ENCODE peak calls at places on chromosomes 4 and X, in seven cellular contexts. One of them, this sample, is unnamed.

GRCh38 chr4:25446611-25447010 is 69.5 kb downstream of the ANAPC4 start:
- DNase-seq in BJ: no peak
- DNase-seq in neuronal stem cell: no peak
- DNase-seq in breast epithelium: no peak
- DNase-seq in IMR-90: no peak
- DNase-seq in K562: no peak
- DNase-seq in mammary epithelial cell: no peak
- DNase-seq in this sample: no peak

GRCh38 chr4:97987019-97987648 is 156.1 kb downstream of the STPG2 start:
- DNase-seq in BJ: no peak
- DNase-seq in neuronal stem cell: no peak
- DNase-seq in breast epithelium: no peak
- DNase-seq in IMR-90: no peak
- DNase-seq in K562: no peak
- DNase-seq in mammary epithelial cell: peak; percentile 26
- DNase-seq in this sample: no peak

GRCh38 chr4:40070387-40070786 is 13.7 kb downstream of the N4BP2 start:
- DNase-seq in BJ: no peak
- DNase-seq in neuronal stem cell: no peak
- DNase-seq in breast epithelium: no peak
- DNase-seq in IMR-90: no peak
- DNase-seq in K562: no peak
- DNase-seq in mammary epithelial cell: no peak
- DNase-seq in this sample: no peak

GRCh38 chr4:186104114-186104894 is at the start of gene FAM149A:
- DNase-seq in BJ: no peak
- DNase-seq in neuronal stem cell: no peak
- DNase-seq in breast epithelium: no peak
- DNase-seq in IMR-90: no peak
- DNase-seq in K562: no peak
- DNase-seq in mammary epithelial cell: peak; percentile 3
- DNase-seq in this sample: peak; percentile 34

GRCh38 chr4:26520728-26521442 is 30.6 kb upstream of the CCKAR start:
- DNase-seq in BJ: no peak
- DNase-seq in neuronal stem cell: no peak
- DNase-seq in breast epithelium: no peak
- DNase-seq in IMR-90: peak; percentile 38
- DNase-seq in K562: no peak
- DNase-seq in mammary epithelial cell: peak; percentile 51
- DNase-seq in this sample: no peak

GRCh38 chr4:98662619-98663225 is 4.3 kb upstream of the TSPAN5 start:
- DNase-seq in BJ: no peak
- DNase-seq in neuronal stem cell: no peak
- DNase-seq in breast epithelium: no peak
- DNase-seq in IMR-90: peak; percentile 9
- DNase-seq in K562: no peak
- DNase-seq in mammary epithelial cell: no peak
- DNase-seq in this sample: peak; percentile 80

GRCh38 chrX:36787787-36788186 is 220.4 kb upstream of the FAM47C start:
- DNase-seq in BJ: no peak
- DNase-seq in neuronal stem cell: no peak
- DNase-seq in breast epithelium: no peak
- DNase-seq in IMR-90: no peak
- DNase-seq in K562: no peak
- DNase-seq in mammary epithelial cell: no peak
- DNase-seq in this sample: no peak

GRCh38 chrX:19660604-19661003 is 145.3 kb upstream of the MAP3K15 start:
- DNase-seq in BJ: no peak
- DNase-seq in neuronal stem cell: no peak
- DNase-seq in breast epithelium: no peak
- DNase-seq in IMR-90: no peak
- DNase-seq in K562: no peak
- DNase-seq in mammary epithelial cell: no peak
- DNase-seq in this sample: no peak

GRCh38 chr4:100826067-100826466 is 308.2 kb upstream of the EMCN start:
- DNase-seq in BJ: no peak
- DNase-seq in neuronal stem cell: no peak
- DNase-seq in breast epithelium: no peak
- DNase-seq in IMR-90: no peak
- DNase-seq in K562: no peak
- DNase-seq in mammary epithelial cell: no peak
- DNase-seq in this sample: no peak

GRCh38 chr4:123024710-123025109 is 102.3 kb upstream of the NUDT6 start:
- DNase-seq in BJ: no peak
- DNase-seq in neuronal stem cell: no peak
- DNase-seq in breast epithelium: no peak
- DNase-seq in IMR-90: no peak
- DNase-seq in K562: no peak
- DNase-seq in mammary epithelial cell: no peak
- DNase-seq in this sample: no peak

GRCh38 chr4:8451440-8452182 is 11.0 kb downstream of the TRMT44 start:
- DNase-seq in BJ: no peak
- DNase-seq in neuronal stem cell: no peak
- DNase-seq in breast epithelium: peak; percentile 65
- DNase-seq in IMR-90: no peak
- DNase-seq in K562: peak; percentile 61
- DNase-seq in mammary epithelial cell: peak; percentile 75
- DNase-seq in this sample: peak; percentile 80

GRCh38 chr4:47686294-47686872 is 151.5 kb downstream of the CORIN start:
- DNase-seq in BJ: no peak
- DNase-seq in neuronal stem cell: peak; percentile 51
- DNase-seq in breast epithelium: peak; percentile 20
- DNase-seq in IMR-90: peak; percentile 38
- DNase-seq in K562: peak; percentile 61
- DNase-seq in mammary epithelial cell: peak; percentile 28
- DNase-seq in this sample: peak; percentile 41

GRCh38 chr4:147765121-147765521 is 33.2 kb downstream of the ARHGAP10 start:
- DNase-seq in BJ: no peak
- DNase-seq in neuronal stem cell: no peak
- DNase-seq in breast epithelium: no peak
- DNase-seq in IMR-90: no peak
- DNase-seq in K562: no peak
- DNase-seq in mammary epithelial cell: peak; percentile 30
- DNase-seq in this sample: no peak

GRCh38 chrX:77922768-77923167 is 12.3 kb downstream of the ATP7A start:
- DNase-seq in BJ: no peak
- DNase-seq in neuronal stem cell: no peak
- DNase-seq in breast epithelium: no peak
- DNase-seq in IMR-90: no peak
- DNase-seq in K562: no peak
- DNase-seq in mammary epithelial cell: no peak
- DNase-seq in this sample: no peak

GRCh38 chrX:71214604-71215334 is 8.3 kb upstream of the GJB1 start:
- DNase-seq in BJ: no peak
- DNase-seq in neuronal stem cell: no peak
- DNase-seq in breast epithelium: no peak
- DNase-seq in IMR-90: no peak
- DNase-seq in K562: no peak
- DNase-seq in mammary epithelial cell: no peak
- DNase-seq in this sample: no peak

GRCh38 chr4:142358656-142359055 is 487.4 kb downstream of the INPP4B start:
- DNase-seq in BJ: no peak
- DNase-seq in neuronal stem cell: no peak
- DNase-seq in breast epithelium: no peak
- DNase-seq in IMR-90: no peak
- DNase-seq in K562: no peak
- DNase-seq in mammary epithelial cell: no peak
- DNase-seq in this sample: no peak

GRCh38 chrX:108313662-108314061 is 124.6 kb downstream of the COL4A6 start:
- DNase-seq in BJ: no peak
- DNase-seq in neuronal stem cell: no peak
- DNase-seq in breast epithelium: no peak
- DNase-seq in IMR-90: peak; percentile 60
- DNase-seq in K562: no peak
- DNase-seq in mammary epithelial cell: peak; percentile 64
- DNase-seq in this sample: no peak

GRCh38 chr4:168521736-168522135 is 24.9 kb downstream of the PALLD start:
- DNase-seq in BJ: no peak
- DNase-seq in neuronal stem cell: no peak
- DNase-seq in breast epithelium: no peak
- DNase-seq in IMR-90: no peak
- DNase-seq in K562: no peak
- DNase-seq in mammary epithelial cell: no peak
- DNase-seq in this sample: no peak

GRCh38 chrX:81259714-81260395 is 58.0 kb downstream of the SH3BGRL start:
- DNase-seq in BJ: no peak
- DNase-seq in neuronal stem cell: no peak
- DNase-seq in breast epithelium: no peak
- DNase-seq in IMR-90: peak; percentile 20
- DNase-seq in K562: no peak
- DNase-seq in mammary epithelial cell: peak; percentile 37
- DNase-seq in this sample: no peak

GRCh38 chrX:10450229-10450958 is 170.0 kb downstream of the MID1 start:
- DNase-seq in BJ: peak; percentile 77
- DNase-seq in neuronal stem cell: no peak
- DNase-seq in breast epithelium: no peak
- DNase-seq in IMR-90: peak; percentile 82
- DNase-seq in K562: no peak
- DNase-seq in mammary epithelial cell: peak; percentile 66
- DNase-seq in this sample: peak; percentile 65

GRCh38 chr4:168769416-168769815 is 240.6 kb downstream of the CBR4 start:
- DNase-seq in BJ: no peak
- DNase-seq in neuronal stem cell: no peak
- DNase-seq in breast epithelium: no peak
- DNase-seq in IMR-90: peak; percentile 80
- DNase-seq in K562: no peak
- DNase-seq in mammary epithelial cell: peak; percentile 43
- DNase-seq in this sample: no peak

GRCh38 chr4:11426716-11427115 is 2.0 kb downstream of the HS3ST1 start:
- DNase-seq in BJ: no peak
- DNase-seq in neuronal stem cell: peak; percentile 17
- DNase-seq in breast epithelium: no peak
- DNase-seq in IMR-90: no peak
- DNase-seq in K562: no peak
- DNase-seq in mammary epithelial cell: peak; percentile 23
- DNase-seq in this sample: no peak
- H3K4me3 ChIP-seq in BJ: no peak overlapping the region
- H3K4me3 ChIP-seq in neuronal stem cell: no peak overlapping the region
- H3K4me3 ChIP-seq in breast epithelium: peak overlapping the region; percentile 76
- H3K4me3 ChIP-seq in IMR-90: no peak overlapping the region
- H3K4me3 ChIP-seq in K562: no peak overlapping the region
- H3K4me3 ChIP-seq in mammary epithelial cell: peak overlapping the region; percentile 83
- H3K4me3 ChIP-seq in this sample: peak overlapping the region; percentile 89

DNA sequence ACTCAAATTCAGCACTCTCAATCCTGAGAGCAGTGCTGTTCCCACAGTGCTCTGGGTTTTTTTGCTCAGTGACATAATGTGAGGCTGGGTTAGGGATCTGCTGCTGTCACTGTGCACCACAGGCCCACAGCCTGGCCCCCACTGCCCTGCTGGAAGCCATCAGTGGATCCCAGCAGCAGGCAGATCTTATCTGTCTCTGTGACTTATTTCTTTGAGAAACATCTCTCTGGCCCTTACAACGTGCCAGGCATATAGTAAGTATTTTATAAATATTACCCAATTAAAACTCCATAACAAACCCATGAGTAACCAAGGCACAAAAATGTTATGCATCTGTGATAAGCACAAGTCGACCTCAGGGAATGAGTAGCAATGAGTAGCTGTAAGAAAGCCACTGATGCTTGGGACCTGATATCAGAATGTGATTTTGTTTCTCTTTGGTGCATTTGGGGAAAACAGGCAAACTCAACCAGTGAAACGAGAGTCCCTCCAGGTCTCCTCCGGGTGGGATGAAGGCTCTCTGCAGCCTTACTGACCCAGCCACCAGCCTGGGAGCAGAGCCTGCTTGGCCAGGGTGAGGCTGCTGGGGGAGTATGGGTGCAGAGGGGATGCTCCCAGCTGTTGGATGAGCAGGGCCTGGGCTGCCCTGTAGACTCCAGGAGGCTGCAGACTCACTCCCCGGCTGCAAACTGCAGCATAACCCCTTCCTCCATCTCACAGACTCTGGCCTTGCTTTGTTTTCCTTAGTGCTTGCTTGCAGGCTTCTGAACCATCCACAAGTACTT is 172.7 kb upstream of the LNX1 start:
- DNase-seq in BJ: peak; percentile 75
- DNase-seq in neuronal stem cell: no peak
- DNase-seq in breast epithelium: no peak
- DNase-seq in IMR-90: peak; percentile 89
- DNase-seq in K562: no peak
- DNase-seq in mammary epithelial cell: peak; percentile 19
- DNase-seq in this sample: peak; percentile 48
- H3K36me3 ChIP-seq in BJ: no peaks in the 10 kb centered on the region
- H3K36me3 ChIP-seq in neuronal stem cell: no peaks in the 10 kb centered on the region
- H3K36me3 ChIP-seq in breast epithelium: no peaks in the 10 kb centered on the region
- H3K36me3 ChIP-seq in IMR-90: no peaks in the 10 kb centered on the region
- H3K36me3 ChIP-seq in K562: no peaks in the 10 kb centered on the region
- H3K36me3 ChIP-seq in mammary epithelial cell: no peaks in the 10 kb centered on the region
- H3K36me3 ChIP-seq in this sample: no peaks in the 10 kb centered on the region

GRCh38 chr4:3388461-3389185 is 53.1 kb upstream of the HGFAC start:
- DNase-seq in BJ: peak; percentile 68
- DNase-seq in neuronal stem cell: no peak
- DNase-seq in breast epithelium: no peak
- DNase-seq in IMR-90: peak; percentile 73
- DNase-seq in K562: no peak
- DNase-seq in mammary epithelial cell: peak; percentile 84
- DNase-seq in this sample: no peak

GRCh38 chr4:3386486-3386885 is 55.3 kb upstream of the HGFAC start:
- DNase-seq in BJ: no peak
- DNase-seq in neuronal stem cell: no peak
- DNase-seq in breast epithelium: peak; percentile 54
- DNase-seq in IMR-90: no peak
- DNase-seq in K562: no peak
- DNase-seq in mammary epithelial cell: peak; percentile 75
- DNase-seq in this sample: no peak

GRCh38 chr4:3389186-3389878 is 52.4 kb upstream of the HGFAC start:
- DNase-seq in BJ: no peak
- DNase-seq in neuronal stem cell: no peak
- DNase-seq in breast epithelium: no peak
- DNase-seq in IMR-90: no peak
- DNase-seq in K562: no peak
- DNase-seq in mammary epithelial cell: no peak
- DNase-seq in this sample: no peak

GRCh38 chr4:3387154-3387942 is 54.4 kb upstream of the HGFAC start:
- DNase-seq in BJ: no peak
- DNase-seq in neuronal stem cell: no peak
- DNase-seq in breast epithelium: no peak
- DNase-seq in IMR-90: no peak
- DNase-seq in K562: no peak
- DNase-seq in mammary epithelial cell: peak; percentile 36
- DNase-seq in this sample: no peak

GRCh38 chr4:3387943-3388348 is 53.8 kb upstream of the HGFAC start:
- DNase-seq in BJ: no peak
- DNase-seq in neuronal stem cell: no peak
- DNase-seq in breast epithelium: peak; percentile 68
- DNase-seq in IMR-90: peak; percentile 23
- DNase-seq in K562: no peak
- DNase-seq in mammary epithelial cell: peak; percentile 88
- DNase-seq in this sample: peak; percentile 26
- H3K4me3 ChIP-seq in BJ: peak overlapping the region; percentile 27
- H3K4me3 ChIP-seq in neuronal stem cell: no peak overlapping the region
- H3K4me3 ChIP-seq in breast epithelium: peak overlapping the region; percentile 35
- H3K4me3 ChIP-seq in IMR-90: peak overlapping the region; percentile 8
- H3K4me3 ChIP-seq in K562: no peak overlapping the region
- H3K4me3 ChIP-seq in mammary epithelial cell: peak overlapping the region; percentile 73
- H3K4me3 ChIP-seq in this sample: no peak overlapping the region

DNA sequence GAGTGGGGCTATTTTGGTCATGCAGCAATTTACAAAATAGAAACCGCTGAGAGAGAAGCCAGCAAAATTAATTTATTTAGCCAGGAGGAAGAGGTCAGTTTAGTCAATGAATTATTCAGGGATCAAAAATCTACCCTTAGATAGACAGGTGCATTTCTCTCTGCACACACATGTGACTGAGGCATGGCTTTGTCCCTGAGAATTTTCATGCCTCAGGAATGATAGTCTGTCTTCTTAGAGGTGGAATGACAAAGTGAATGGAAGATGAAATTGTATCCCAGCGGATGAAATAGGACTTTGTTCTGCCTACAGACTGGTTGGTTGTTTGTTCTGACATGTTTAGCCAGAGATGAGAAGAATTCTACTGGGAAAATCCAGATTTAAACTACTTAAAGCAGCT is 46.0 kb downstream of the ANKRD50 start:
- DNase-seq in BJ: no peak
- DNase-seq in neuronal stem cell: no peak
- DNase-seq in breast epithelium: no peak
- DNase-seq in IMR-90: no peak
- DNase-seq in K562: no peak
- DNase-seq in mammary epithelial cell: peak; percentile 3
- DNase-seq in this sample: no peak
- H3K36me3 ChIP-seq in BJ: peaks cover 4% of the 10 kb centered on the region
- H3K36me3 ChIP-seq in neuronal stem cell: peaks cover 14% of the 10 kb centered on the region
- H3K36me3 ChIP-seq in breast epithelium: no peaks in the 10 kb centered on the region
- H3K36me3 ChIP-seq in IMR-90: peaks cover 28% of the 10 kb centered on the region
- H3K36me3 ChIP-seq in K562: peaks cover 24% of the 10 kb centered on the region
- H3K36me3 ChIP-seq in mammary epithelial cell: peaks cover 21% of the 10 kb centered on the region
- H3K36me3 ChIP-seq in this sample: peaks cover 7% of the 10 kb centered on the region

This sample was measured in PC-9.